ENCODE peak calls at places on chromosome 1, in ten cellular contexts. F, S, C, U, D, W, O, E, P and V are unnamed samples.

GRCh38 chr1:241677171-241677570 is 25.1 kb downstream of the WDR64 start:
- DNase-seq in W (no peak), D (no peak), O (no peak), S (no peak), C (no peak), U (no peak), F (no peak), E (no peak), P (no peak), V (no peak)

GRCh38 chr1:93715529-93716126 is 34.0 kb upstream of the BCAR3 start:
- DNase-seq in D (no peak), F (peak; percentile 44), P (no peak), W (peak; percentile 34), O (peak; percentile 49), U (no peak), C (peak; percentile 77), E (peak; percentile 83), S (no peak), V (peak; percentile 48)

GRCh38 chr1:100023482-100023881 is 53.7 kb downstream of the SLC35A3 start:
- DNase-seq in F (peak; percentile 15), P (no peak), D (no peak), W (no peak), S (no peak), O (no peak), U (no peak), E (no peak), C (no peak), V (no peak)

GRCh38 chr1:223211323-223211985 is 68.4 kb upstream of the TLR5 start:
- DNase-seq in S (no peak), F (no peak), U (no peak), E (peak; percentile 47), C (no peak), P (no peak), W (no peak), O (no peak), D (no peak), V (no peak)

GRCh38 chr1:172393354-172393753 is 27.1 kb upstream of the C1orf105 start:
- DNase-seq in D (no peak), W (no peak), S (no peak), U (no peak), C (no peak), E (no peak), F (no peak), O (no peak), P (no peak), V (no peak)

GRCh38 chr1:20281801-20282200 is 8.9 kb upstream of the VWA5B1 start:
- DNase-seq in W (no peak), F (no peak), O (no peak), C (peak; percentile 23), U (no peak), E (peak; percentile 90), D (no peak), S (no peak), P (no peak), V (no peak)

GRCh38 chr1:241985787-241986186 is 13.1 kb downstream of the MAP1LC3C start:
- DNase-seq in F (no peak), D (no peak), O (peak; percentile 84), C (peak; percentile 50), S (peak; percentile 30), W (peak; percentile 51), U (peak; percentile 73), P (peak; percentile 83), E (peak; percentile 34), V (no peak)

GRCh38 chr1:210087058-210087457 is 145.5 kb upstream of the SERTAD4 start:
- DNase-seq in D (no peak), O (no peak), E (no peak), C (no peak), U (no peak), S (no peak), F (no peak), P (no peak), W (no peak), V (no peak)

GRCh38 chr1:18568489-18568888 is 62.2 kb upstream of the PAX7 start:
- DNase-seq in U (no peak), O (no peak), D (no peak), E (no peak), S (no peak), F (no peak), P (no peak), C (no peak), W (no peak), V (no peak)

GRCh38 chr1:94702440-94702810 is 117.7 kb upstream of the SLC44A3 start:
- DNase-seq in F (no peak), S (no peak), U (peak; percentile 40), D (peak; percentile 77), W (no peak), P (no peak), C (peak; percentile 29), O (peak; percentile 56), E (no peak), V (no peak)

GRCh38 chr1:64006276-64007051 is 197.0 kb upstream of the UBE2U start:
- DNase-seq in C (peak; percentile 65), F (peak; percentile 10), P (no peak), U (peak; percentile 58), D (no peak), O (peak; percentile 50), E (peak; percentile 82), W (peak; percentile 39), S (peak; percentile 72), V (no peak)

GRCh38 chr1:177163844-177164379 is 600 bp downstream of the ASTN1 start:
- DNase-seq in D (no peak), F (no peak), E (no peak), O (peak; percentile 51), U (no peak), C (no peak), S (no peak), W (peak; percentile 43), P (peak; percentile 30), V (peak; percentile 16)

GRCh38 chr1:109787845-109788605 is 24.3 kb upstream of the EPS8L3 start:
- DNase-seq in E (no peak), U (no peak), F (no peak), O (peak; percentile 43), C (peak; percentile 65), P (no peak), S (peak; percentile 26), W (no peak), D (peak; percentile 13), V (peak; percentile 9)

GRCh38 chr1:109969430-109969829 is 15.1 kb upstream of the AHCYL1 start:
- DNase-seq in C (no peak), W (no peak), P (no peak), F (no peak), O (no peak), S (no peak), E (peak; percentile 72), D (no peak), U (peak; percentile 85), V (no peak)

GRCh38 chr1:53826367-53826766 is 11.7 kb downstream of the NDC1 start:
- DNase-seq in W (no peak), P (peak; percentile 16), E (no peak), U (peak; percentile 27), F (no peak), O (no peak), C (peak; percentile 19), S (no peak), D (no peak), V (no peak)

GRCh38 chr1:206685749-206686485 is 1.2 kb downstream of the MAPKAPK2 start:
- DNase-seq in C (peak; percentile 88), S (peak; percentile 60), F (peak; percentile 70), E (peak; percentile 81), U (peak; percentile 92), D (peak; percentile 65), W (peak; percentile 56), O (peak; percentile 83), P (peak; percentile 75), V (peak; percentile 61)

GRCh38 chr1:240401721-240402120 is 210.2 kb downstream of the GREM2 start:
- DNase-seq in U (no peak), O (no peak), C (peak; percentile 32), P (no peak), D (no peak), F (no peak), W (no peak), S (no peak), E (peak; percentile 58), V (no peak)

GRCh38 chr1:235923466-235924008 is 56.8 kb upstream of the LYST start:
- DNase-seq in W (no peak), S (no peak), F (no peak), O (no peak), U (peak; percentile 62), P (no peak), D (no peak), C (peak; percentile 87), E (no peak), V (no peak)

GRCh38 chr1:35386954-35387353 is 118.4 kb downstream of the ZMYM4 start:
- DNase-seq in F (no peak), U (no peak), O (no peak), S (no peak), W (no peak), P (no peak), C (no peak), E (no peak), D (no peak), V (no peak)

GRCh38 chr1:102045752-102046151 is 49.0 kb upstream of the OLFM3 start:
- DNase-seq in D (no peak), E (no peak), F (no peak), W (no peak), O (no peak), P (no peak), S (no peak), C (no peak), U (no peak), V (no peak)

GRCh38 chr1:72109916-72110315 is 172.4 kb downstream of the NEGR1 start:
- DNase-seq in O (no peak), D (no peak), U (no peak), S (no peak), F (no peak), W (no peak), E (no peak), C (no peak), P (no peak), V (no peak)

GRCh38 chr1:154837679-154838171 is 32.4 kb downstream of the KCNN3 start:
- DNase-seq in U (no peak), F (peak; percentile 75), C (peak; percentile 80), E (no peak), O (no peak), P (no peak), D (peak; percentile 92), S (peak; percentile 56), W (no peak), V (peak; percentile 83)
- H3K4me1 ChIP-seq in U (no peaks in the 10 kb centered on the region), F (peaks cover 1% of the 10 kb centered on the region), C (peaks cover 3% of the 10 kb centered on the region), E (no peaks in the 10 kb centered on the region), O (peaks cover 9% of the 10 kb centered on the region), P (peaks cover 17% of the 10 kb centered on the region), D (no peaks in the 10 kb centered on the region), S (no peaks in the 10 kb centered on the region), W (no peaks in the 10 kb centered on the region), V (peaks cover 81% of the 10 kb centered on the region)

GRCh38 chr1:174990382-174990999 is 9.3 kb upstream of the CACYBP start:
- DNase-seq in S (no peak), C (peak; percentile 51), P (no peak), U (peak; percentile 75), O (no peak), D (no peak), W (no peak), F (peak; percentile 20), E (no peak), V (no peak)
- H3K4me3 ChIP-seq in S (peak overlapping the region; percentile 29), C (peak overlapping the region; percentile 89), P (no peak overlapping the region), U (peak overlapping the region; percentile 98), O (no peak overlapping the region), D (peak overlapping the region; percentile 38), W (no peak overlapping the region), F (peak overlapping the region; percentile 66), E (peak overlapping the region; percentile 88), V (peak overlapping the region; percentile 62)

GRCh38 chr1:117615474-117615873 is 9.6 kb downstream of the TENT5C start:
- DNase-seq in C (no peak), U (no peak), P (no peak), W (no peak), E (no peak), F (no peak), O (peak; percentile 24), S (no peak), D (no peak), V (no peak)
- H3K4me1 ChIP-seq in C (no peaks in the 10 kb centered on the region), U (no peaks in the 10 kb centered on the region), P (no peaks in the 10 kb centered on the region), W (no peaks in the 10 kb centered on the region), E (peaks cover 11% of the 10 kb centered on the region), F (no peaks in the 10 kb centered on the region), O (peaks cover 10% of the 10 kb centered on the region), S (peaks cover 59% of the 10 kb centered on the region), D (peaks cover 4% of the 10 kb centered on the region), V (peaks cover 69% of the 10 kb centered on the region)

GRCh38 chr1:46203738-46204405 is 738 bp downstream of the LURAP1 start:
- DNase-seq in P (peak; percentile 60), W (no peak), C (no peak), O (peak; percentile 64), F (no peak), S (no peak), D (no peak), U (peak; percentile 36), E (no peak), V (no peak)
- H3K4me3 ChIP-seq in P (peak overlapping the region; percentile 100), W (peak overlapping the region; percentile 15), C (peak overlapping the region; percentile 93), O (peak overlapping the region; percentile 90), F (peak overlapping the region; percentile 95), S (peak overlapping the region; percentile 69), D (peak overlapping the region; percentile 99), U (peak overlapping the region; percentile 86), E (peak overlapping the region; percentile 63), V (peak overlapping the region; percentile 90)